ENCODE peak calls at places on chromosomes 5 and 9, in four cellular contexts. O, E, C and Y are unnamed samples.

GRCh38 chr5:141597814-141598213 is 21.0 kb downstream of the DIAPH1 start:
- DNase-seq in C (no peak), E (no peak), O (no peak), Y (no peak)

GRCh38 chr9:37913480-37914153 is 9.7 kb upstream of the SLC25A51 start:
- DNase-seq in E (peak), O (peak), C (peak), Y (peak)

GRCh38 chr5:103894882-103895281 is 332.3 kb upstream of the NUDT12 start:
- DNase-seq in E (peak), C (peak), O (peak), Y (no peak)

GRCh38 chr5:98891591-98891990 is 37.2 kb downstream of the CHD1 start:
- DNase-seq in O (no peak), C (no peak), E (no peak), Y (no peak)

GRCh38 chr9:38181216-38181615 is 112.2 kb upstream of the SHB start:
- DNase-seq in C (no peak), O (no peak), E (no peak), Y (no peak)

GRCh38 chr9:71675129-71675856 is 93.0 kb downstream of the CEMIP2 start:
- DNase-seq in E (no peak), O (no peak), C (no peak), Y (no peak)

GRCh38 chr5:99320461-99320860 is 391.7 kb upstream of the CHD1 start:
- DNase-seq in E (peak), C (no peak), O (no peak), Y (no peak)

GRCh38 chr9:131951905-131952304 is 127.8 kb downstream of the MED27 start:
- DNase-seq in E (no peak), O (peak), C (no peak), Y (peak)

GRCh38 chr9:91421022-91421765 is 2.4 kb downstream of the NFIL3 start:
- DNase-seq in O (peak), C (peak), E (peak), Y (no peak)

GRCh38 chr5:606061-606460 is 6.1 kb upstream of the CEP72 start:
- DNase-seq in C (no peak), E (no peak), O (no peak), Y (no peak)

GRCh38 chr9:87663556-87663955 is 62.4 kb upstream of the CTSL start:
- DNase-seq in O (no peak), E (no peak), C (no peak), Y (no peak)

GRCh38 chr9:127283917-127284316 is 19.3 kb downstream of the GARNL3 start:
- DNase-seq in C (no peak), E (peak), O (peak), Y (no peak)

GRCh38 chr5:83450183-83450839 is 21.2 kb upstream of the VCAN start:
- DNase-seq in E (peak), O (peak), C (no peak), Y (no peak)

GRCh38 chr5:139630855-139631254 is 17.3 kb upstream of the CXXC5 start:
- DNase-seq in C (no peak), O (no peak), E (no peak), Y (no peak)

GRCh38 chr5:159442210-159442850 is 112.0 kb upstream of the IL12B start:
- DNase-seq in C (peak), E (peak), O (no peak), Y (no peak)

GRCh38 chr9:98775831-98776441 is 20.4 kb downstream of the ANKS6 start:
- DNase-seq in O (peak), E (peak), C (peak), Y (no peak)

GRCh38 chr9:89036383-89036782 is 45.1 kb downstream of the S1PR3 start:
- DNase-seq in C (no peak), E (no peak), O (peak), Y (no peak)

GRCh38 chr5:157431544-157432200 is 28.3 kb upstream of the NIPAL4 start:
- DNase-seq in C (peak), E (no peak), O (peak), Y (no peak)

GRCh38 chr5:175797521-175798038 is 73.8 kb upstream of the CPLX2 start:
- DNase-seq in O (no peak), E (peak), C (peak), Y (no peak)

GRCh38 chr5:148723143-148723542 is 68.8 kb upstream of the HTR4 start:
- DNase-seq in O (no peak), E (no peak), C (no peak), Y (no peak)

GRCh38 chr5:169723103-169723831 is 86.2 kb downstream of the DOCK2 start:
- DNase-seq in O (no peak), E (no peak), C (no peak), Y (no peak)

GRCh38 chr5:108911055-108911454 is 163.4 kb downstream of the FER start:
- DNase-seq in C (no peak), O (no peak), E (no peak), Y (no peak)

GRCh38 chr5:63401434-63402046 is 560.7 kb downstream of the HTR1A start:
- DNase-seq in O (peak), C (peak), E (peak), Y (peak)

GRCh38 chr5:120293796-120294195 is 170.3 kb upstream of the PRR16 start:
- DNase-seq in O (peak), C (no peak), E (no peak), Y (no peak)

GRCh38 chr9:131402738-131403492 is 9.0 kb downstream of the PRRC2B start:
- DNase-seq in E (no peak), O (peak), C (no peak), Y (peak)

GRCh38 chr9:136527721-136528710 is 17.8 kb downstream of the NOTCH1 start:
- DNase-seq in E (peak), O (no peak), C (no peak), Y (no peak)

GRCh38 chr5:131261483-131261882 is 2.4 kb upstream of the CDC42SE2 start:
- DNase-seq in E (no peak), O (no peak), C (no peak), Y (no peak)

GRCh38 chr5:52388349-52388748 is 399.4 kb upstream of the ITGA1 start:
- DNase-seq in E (no peak), O (no peak), C (no peak), Y (no peak)

GRCh38 chr5:160159991-160160826 is 41.0 kb upstream of the PWWP2A start:
- DNase-seq in O (no peak), E (peak), C (peak), Y (no peak)

GRCh38 chr5:21784487-21784886 is 1068.7 kb downstream of the CDH12 start:
- DNase-seq in C (no peak), O (no peak), E (no peak), Y (no peak)

GRCh38 chr5:72427488-72428437 is 79.4 kb downstream of the ZNF366 start:
- DNase-seq in E (peak), O (peak), C (peak), Y (no peak)
- H3K27ac ChIP-seq in E (no peak), O (peak), C (peak), Y (no peak)

GRCh38 chr9:104869801-104870200 is 58.2 kb downstream of the ABCA1 start:
- DNase-seq in E (no peak), C (no peak), O (no peak), Y (no peak)
- H3K27ac ChIP-seq in E (no peak), C (peak), O (peak), Y (peak)

GRCh38 chr5:17127743-17128231 is 89.6 kb upstream of the BASP1 start:
- DNase-seq in C (no peak), O (peak), E (no peak), Y (no peak)

GRCh38 chr5:17123785-17124184 is 93.6 kb upstream of the BASP1 start:
- DNase-seq in C (no peak), E (no peak), O (no peak), Y (no peak)

GRCh38 chr5:17135050-17135449 is 82.4 kb upstream of the BASP1 start:
- DNase-seq in O (no peak), C (no peak), E (no peak), Y (no peak)

GRCh38 chr5:17132444-17133083 is 84.9 kb upstream of the BASP1 start:
- DNase-seq in C (peak), O (peak), E (no peak), Y (no peak)

GRCh38 chr5:17129093-17129492 is 88.3 kb upstream of the BASP1 start:
- DNase-seq in C (no peak), O (peak), E (no peak), Y (no peak)
- H3K27ac ChIP-seq in C (no peak), O (peak), E (no peak), Y (no peak)

GRCh38 chr9:134892221-134892620 is 11.6 kb downstream of the FCN2 start:
- DNase-seq in C (no peak), E (no peak), O (no peak), Y (no peak)

GRCh38 chr9:134891713-134892112 is 11.1 kb downstream of the FCN2 start:
- DNase-seq in E (no peak), O (no peak), C (no peak), Y (no peak)

GRCh38 chr9:134894136-134894860 is 13.7 kb downstream of the FCN2 start:
- DNase-seq in C (no peak), E (peak), O (no peak), Y (no peak)

GRCh38 chr9:134891016-134891589 is 10.5 kb downstream of the FCN2 start:
- DNase-seq in C (no peak), E (no peak), O (no peak), Y (no peak)

GRCh38 chr9:134892820-134893420 is 12.3 kb downstream of the FCN2 start:
- DNase-seq in O (no peak), E (peak), C (no peak), Y (no peak)
- H3K27ac ChIP-seq in O (no peak), E (no peak), C (no peak), Y (no peak)